ENCODE peak calls at places on chromosomes 5 and 9, in seven cellular contexts. One of them, this sample, is unnamed. For H3K4me1, the result is how much of the 10 kb centered on the place peaks cover.

GRCh38 chr9:79028101-79028500 is 543.7 kb upstream of the TLE4 start:
- DNase-seq in A549: peak
- DNase-seq in colonic mucosa: no peak
- DNase-seq in H9: no peak
- DNase-seq in breast epithelium: no peak
- DNase-seq in heart left ventricle: no peak
- DNase-seq in GM23338: no peak
- DNase-seq in this sample: no peak

GRCh38 chr9:93252781-93253530 is 69.0 kb downstream of the WNK2 start:
- DNase-seq in breast epithelium: no peak
- DNase-seq in heart left ventricle: peak
- DNase-seq in GM23338: no peak
- DNase-seq in H9: no peak
- DNase-seq in colonic mucosa: no peak
- DNase-seq in A549: no peak
- DNase-seq in this sample: no peak

GRCh38 chr5:50945139-50945538 is 278.7 kb downstream of the PARP8 start:
- DNase-seq in H9: no peak
- DNase-seq in colonic mucosa: no peak
- DNase-seq in A549: no peak
- DNase-seq in breast epithelium: no peak
- DNase-seq in heart left ventricle: no peak
- DNase-seq in GM23338: no peak
- DNase-seq in this sample: no peak

GRCh38 chr5:156883316-156883875 is 33.3 kb downstream of the PPP1R2B start:
- DNase-seq in colonic mucosa: no peak
- DNase-seq in breast epithelium: no peak
- DNase-seq in H9: no peak
- DNase-seq in GM23338: no peak
- DNase-seq in heart left ventricle: no peak
- DNase-seq in A549: no peak
- DNase-seq in this sample: no peak

GRCh38 chr9:16139781-16140180 is 586.9 kb downstream of the CCDC171 start:
- DNase-seq in breast epithelium: no peak
- DNase-seq in GM23338: no peak
- DNase-seq in heart left ventricle: peak
- DNase-seq in A549: no peak
- DNase-seq in colonic mucosa: no peak
- DNase-seq in H9: no peak
- DNase-seq in this sample: peak

GRCh38 chr5:179553006-179553405 is 2.7 kb downstream of the RUFY1 start:
- DNase-seq in heart left ventricle: no peak
- DNase-seq in A549: no peak
- DNase-seq in breast epithelium: no peak
- DNase-seq in GM23338: no peak
- DNase-seq in H9: no peak
- DNase-seq in colonic mucosa: no peak
- DNase-seq in this sample: no peak

GRCh38 chr5:74648835-74649286 is 8.3 kb upstream of the ENC1 start:
- DNase-seq in A549: peak
- DNase-seq in H9: no peak
- DNase-seq in colonic mucosa: no peak
- DNase-seq in heart left ventricle: no peak
- DNase-seq in GM23338: peak
- DNase-seq in breast epithelium: no peak
- DNase-seq in this sample: no peak

GRCh38 chr9:136722969-136723356 is 10.6 kb downstream of the DIPK1B start:
- DNase-seq in H9: no peak
- DNase-seq in GM23338: no peak
- DNase-seq in breast epithelium: no peak
- DNase-seq in A549: peak
- DNase-seq in colonic mucosa: no peak
- DNase-seq in heart left ventricle: no peak
- DNase-seq in this sample: no peak

GRCh38 chr5:149445739-149446369 is 66.8 kb upstream of the IL17B start:
- DNase-seq in breast epithelium: no peak
- DNase-seq in A549: peak
- DNase-seq in heart left ventricle: peak
- DNase-seq in GM23338: no peak
- DNase-seq in colonic mucosa: no peak
- DNase-seq in H9: no peak
- DNase-seq in this sample: peak

GRCh38 chr9:14935099-14935710 is 25.0 kb upstream of the FREM1 start:
- DNase-seq in colonic mucosa: no peak
- DNase-seq in breast epithelium: no peak
- DNase-seq in H9: no peak
- DNase-seq in A549: no peak
- DNase-seq in GM23338: peak
- DNase-seq in heart left ventricle: no peak
- DNase-seq in this sample: no peak

GRCh38 chr5:59588922-59589321 is 304.6 kb downstream of the PDE4D start:
- DNase-seq in A549: peak
- DNase-seq in breast epithelium: no peak
- DNase-seq in H9: no peak
- DNase-seq in heart left ventricle: no peak
- DNase-seq in colonic mucosa: no peak
- DNase-seq in GM23338: no peak
- DNase-seq in this sample: no peak

GRCh38 chr5:111017731-111018130 is 53.8 kb upstream of the TSLP start:
- DNase-seq in GM23338: no peak
- DNase-seq in A549: no peak
- DNase-seq in colonic mucosa: no peak
- DNase-seq in heart left ventricle: no peak
- DNase-seq in breast epithelium: no peak
- DNase-seq in H9: no peak
- DNase-seq in this sample: no peak

GRCh38 chr9:84340535-84340934 is at the start of gene SLC28A3:
- DNase-seq in H9: no peak
- DNase-seq in A549: no peak
- DNase-seq in colonic mucosa: peak
- DNase-seq in GM23338: peak
- DNase-seq in heart left ventricle: no peak
- DNase-seq in breast epithelium: no peak
- DNase-seq in this sample: no peak

GRCh38 chr9:120439147-120439546 is 140.8 kb downstream of the CDK5RAP2 start:
- DNase-seq in H9: peak
- DNase-seq in GM23338: peak
- DNase-seq in breast epithelium: no peak
- DNase-seq in colonic mucosa: no peak
- DNase-seq in heart left ventricle: no peak
- DNase-seq in A549: peak
- DNase-seq in this sample: no peak

GRCh38 chr9:122347348-122348287 is 23.2 kb upstream of the PTGS1 start:
- DNase-seq in heart left ventricle: no peak
- DNase-seq in colonic mucosa: peak
- DNase-seq in A549: peak
- DNase-seq in breast epithelium: no peak
- DNase-seq in H9: no peak
- DNase-seq in GM23338: peak
- DNase-seq in this sample: no peak

GRCh38 chr5:168740821-168741213 is 161.6 kb upstream of the PANK3 start:
- DNase-seq in breast epithelium: no peak
- DNase-seq in heart left ventricle: no peak
- DNase-seq in colonic mucosa: no peak
- DNase-seq in A549: no peak
- DNase-seq in GM23338: no peak
- DNase-seq in H9: no peak
- DNase-seq in this sample: peak

GRCh38 chr9:116497081-116497480 is 190.0 kb upstream of the TRIM32 start:
- DNase-seq in heart left ventricle: no peak
- DNase-seq in A549: no peak
- DNase-seq in H9: no peak
- DNase-seq in colonic mucosa: no peak
- DNase-seq in breast epithelium: no peak
- DNase-seq in GM23338: peak
- DNase-seq in this sample: no peak

GRCh38 chr9:86217076-86217475 is 42.4 kb downstream of the C9orf153 start:
- DNase-seq in breast epithelium: no peak
- DNase-seq in GM23338: no peak
- DNase-seq in A549: no peak
- DNase-seq in heart left ventricle: no peak
- DNase-seq in H9: no peak
- DNase-seq in colonic mucosa: no peak
- DNase-seq in this sample: no peak

GRCh38 chr9:5839572-5839902 is 6.6 kb upstream of the ERMP1 start:
- DNase-seq in breast epithelium: no peak
- DNase-seq in GM23338: no peak
- DNase-seq in A549: no peak
- DNase-seq in H9: no peak
- DNase-seq in colonic mucosa: no peak
- DNase-seq in heart left ventricle: no peak
- DNase-seq in this sample: no peak

GRCh38 chr5:111512026-111512405 is 319 bp downstream of the STARD4 start:
- DNase-seq in GM23338: peak
- DNase-seq in heart left ventricle: no peak
- DNase-seq in A549: peak
- DNase-seq in colonic mucosa: no peak
- DNase-seq in breast epithelium: peak
- DNase-seq in H9: no peak
- DNase-seq in this sample: no peak

GRCh38 chr5:103428411-103428871 is 134.1 kb downstream of the NUDT12 start:
- DNase-seq in heart left ventricle: peak
- DNase-seq in H9: no peak
- DNase-seq in colonic mucosa: no peak
- DNase-seq in breast epithelium: peak
- DNase-seq in GM23338: no peak
- DNase-seq in A549: no peak
- DNase-seq in this sample: no peak

GRCh38 chr5:149437369-149438040 is 58.4 kb upstream of the IL17B start:
- DNase-seq in breast epithelium: no peak
- DNase-seq in H9: no peak
- DNase-seq in heart left ventricle: no peak
- DNase-seq in GM23338: no peak
- DNase-seq in A549: no peak
- DNase-seq in colonic mucosa: no peak
- DNase-seq in this sample: no peak

GRCh38 chr5:54740141-54740540 is 222.6 kb downstream of the SNX18 start:
- DNase-seq in breast epithelium: no peak
- DNase-seq in heart left ventricle: no peak
- DNase-seq in GM23338: no peak
- DNase-seq in colonic mucosa: no peak
- DNase-seq in H9: no peak
- DNase-seq in A549: no peak
- DNase-seq in this sample: peak
- H3K4me1 ChIP-seq in breast epithelium: under half
- H3K4me1 ChIP-seq in heart left ventricle: under half
- H3K4me1 ChIP-seq in GM23338: under half
- H3K4me1 ChIP-seq in colonic mucosa: under half
- H3K4me1 ChIP-seq in H9: under half
- H3K4me1 ChIP-seq in A549: under half
- H3K4me1 ChIP-seq in this sample: under half

GRCh38 chr9:99238331-99238730 is 16.2 kb downstream of the SEC61B start:
- DNase-seq in GM23338: no peak
- DNase-seq in breast epithelium: no peak
- DNase-seq in A549: no peak
- DNase-seq in colonic mucosa: no peak
- DNase-seq in heart left ventricle: no peak
- DNase-seq in H9: no peak
- DNase-seq in this sample: no peak
- H3K4me1 ChIP-seq in GM23338: under half
- H3K4me1 ChIP-seq in breast epithelium: under half
- H3K4me1 ChIP-seq in A549: under half
- H3K4me1 ChIP-seq in colonic mucosa: under half
- H3K4me1 ChIP-seq in heart left ventricle: under half
- H3K4me1 ChIP-seq in H9: under half
- H3K4me1 ChIP-seq in this sample: under half

DNA sequence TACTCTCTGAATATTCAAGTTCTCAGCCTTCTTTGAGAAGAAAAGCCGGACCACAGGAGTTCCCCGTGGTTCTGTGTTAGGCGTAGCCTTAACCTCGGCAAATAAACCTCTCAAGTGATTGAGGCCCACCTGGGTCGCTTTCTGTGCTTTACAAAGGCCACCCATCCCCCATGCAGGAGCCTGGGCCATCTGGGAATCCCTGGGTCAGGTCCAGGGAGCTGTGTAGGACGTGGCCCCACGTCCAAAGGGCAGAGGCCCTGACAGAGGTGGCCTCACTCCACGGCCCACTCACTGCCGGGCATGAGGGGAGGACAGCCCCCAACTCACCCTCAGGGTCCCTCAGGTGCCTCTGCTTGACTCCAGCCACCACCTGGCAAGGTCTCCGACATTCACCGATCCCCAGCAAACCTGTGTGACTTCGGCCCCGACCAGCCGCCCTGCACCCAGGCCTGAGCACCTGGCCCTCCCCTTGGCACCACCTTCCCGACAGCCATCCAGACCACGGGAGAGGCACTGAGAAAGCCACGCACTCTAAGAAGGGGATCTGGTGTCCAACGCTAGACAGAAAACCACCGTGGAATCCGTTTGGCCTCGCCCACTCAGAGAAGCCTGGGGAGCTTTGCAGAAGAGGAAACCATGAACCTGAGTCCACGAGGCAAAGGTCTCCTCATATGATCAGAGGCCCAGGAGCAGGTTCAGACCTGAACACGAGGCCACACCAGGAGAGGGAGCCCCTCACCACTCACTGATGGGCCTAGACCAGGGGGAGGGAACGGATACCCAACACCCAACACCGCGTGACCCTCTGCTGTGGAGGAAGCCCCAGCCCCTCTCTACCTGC is 4.5 kb downstream of the SLC12A7 start:
- DNase-seq in heart left ventricle: no peak
- DNase-seq in breast epithelium: no peak
- DNase-seq in H9: peak
- DNase-seq in A549: no peak
- DNase-seq in colonic mucosa: peak
- DNase-seq in GM23338: peak
- DNase-seq in this sample: no peak
- H3K4me1 ChIP-seq in heart left ventricle: half or more
- H3K4me1 ChIP-seq in breast epithelium: under half
- H3K4me1 ChIP-seq in H9: under half
- H3K4me1 ChIP-seq in A549: half or more
- H3K4me1 ChIP-seq in colonic mucosa: under half
- H3K4me1 ChIP-seq in GM23338: under half
- H3K4me1 ChIP-seq in this sample: half or more

GRCh38 chr9:23608456-23608855 is 217.6 kb downstream of the ELAVL2 start:
- DNase-seq in colonic mucosa: no peak
- DNase-seq in breast epithelium: no peak
- DNase-seq in H9: no peak
- DNase-seq in GM23338: no peak
- DNase-seq in heart left ventricle: no peak
- DNase-seq in A549: no peak
- DNase-seq in this sample: no peak
- H3K4me1 ChIP-seq in colonic mucosa: under half
- H3K4me1 ChIP-seq in breast epithelium: under half
- H3K4me1 ChIP-seq in H9: under half
- H3K4me1 ChIP-seq in GM23338: under half
- H3K4me1 ChIP-seq in heart left ventricle: under half
- H3K4me1 ChIP-seq in A549: under half
- H3K4me1 ChIP-seq in this sample: under half

This sample was measured in vagina.